ENCODE peak calls at places on chromosomes 16 and 17, in seven cellular contexts. Q, I, Y, V, H, D and U are unnamed samples.

GRCh38 chr16:2692948-2693651 is 10.8 kb downstream of the KCTD5 start:
- DNase-seq in V (no peak), Y (no peak), D (no peak), H (no peak), Q (no peak), I (peak; percentile 76), U (no peak)

GRCh38 chr16:69199382-69199781 is 12.4 kb downstream of the SNTB2 start:
- DNase-seq in D (no peak), H (peak; percentile 95), I (peak; percentile 68), V (peak; percentile 88), Y (peak; percentile 83), Q (no peak), U (no peak)

GRCh38 chr17:19238167-19238505 is 970 bp downstream of the EPN2 start:
- DNase-seq in Q (peak; percentile 77), H (no peak), Y (peak; percentile 79), V (no peak), D (no peak), I (no peak), U (peak; percentile 54)

GRCh38 chr16:2250652-2251280 is 621 bp downstream of the ECI1 start:
- DNase-seq in D (peak; percentile 34), Q (no peak), H (peak; percentile 42), I (no peak), V (peak; percentile 10), Y (peak; percentile 72), U (no peak)

GRCh38 chr17:78890111-78890897 is 12.7 kb downstream of the CEP295NL start:
- DNase-seq in D (peak; percentile 19), H (no peak), V (no peak), I (no peak), Y (peak; percentile 80), Q (no peak), U (no peak)

GRCh38 chr17:73973881-73974409 is 229.5 kb upstream of the RPL38 start:
- DNase-seq in I (no peak), Y (no peak), V (peak; percentile 42), H (no peak), Q (no peak), D (no peak), U (no peak)

GRCh38 chr16:87728026-87728425 is 37.8 kb downstream of the KLHDC4 start:
- DNase-seq in H (no peak), Y (no peak), Q (no peak), I (peak; percentile 11), D (no peak), V (peak; percentile 34), U (no peak)

GRCh38 chr16:27363797-27364196 is 38.2 kb upstream of the IL21R start:
- DNase-seq in H (peak; percentile 52), D (no peak), Q (peak; percentile 80), Y (peak; percentile 76), I (no peak), V (no peak), U (peak; percentile 59)

GRCh38 chr17:7380855-7381683 is at the start of gene TNK1:
- DNase-seq in Q (peak; percentile 88), I (no peak), H (peak; percentile 59), Y (peak; percentile 86), V (no peak), D (no peak), U (peak; percentile 84)

GRCh38 chr16:85316321-85316919 is 204.1 kb upstream of the CIBAR2 start:
- DNase-seq in V (peak; percentile 68), I (peak; percentile 58), H (no peak), Q (peak; percentile 91), D (no peak), Y (no peak), U (no peak)

GRCh38 chr17:796609-797008 is 14.5 kb downstream of the MRM3 start:
- DNase-seq in H (no peak), Q (no peak), I (no peak), Y (no peak), D (no peak), V (no peak), U (no peak)

GRCh38 chr17:2412561-2413021 is 11.7 kb upstream of the MNT start:
- DNase-seq in Q (no peak), V (peak; percentile 35), I (peak; percentile 44), Y (peak; percentile 60), H (no peak), D (no peak), U (no peak)

GRCh38 chr17:44137891-44138709 is 3.6 kb upstream of the HROB start:
- DNase-seq in Q (peak; percentile 75), D (peak; percentile 49), Y (peak; percentile 94), I (peak; percentile 98), V (peak; percentile 99), H (peak; percentile 87), U (peak; percentile 72)

GRCh38 chr17:14301279-14301760 is 439 bp downstream of the HS3ST3B1 start:
- DNase-seq in D (peak; percentile 24), I (no peak), V (no peak), H (no peak), Y (no peak), Q (no peak), U (no peak)

GRCh38 chr16:84362410-84362809 is 5.9 kb upstream of the ATP2C2 start:
- DNase-seq in V (no peak), Q (no peak), D (no peak), I (no peak), Y (no peak), H (peak; percentile 61), U (no peak)

GRCh38 chr17:2087597-2088211 is 32.8 kb downstream of the HIC1 start:
- DNase-seq in I (no peak), Y (peak; percentile 68), Q (no peak), H (peak; percentile 12), D (peak; percentile 19), V (peak; percentile 44), U (no peak)

GRCh38 chr16:30747331-30747730 is 894 bp upstream of the PHKG2 start:
- DNase-seq in I (no peak), H (peak; percentile 69), V (peak; percentile 18), D (no peak), Q (no peak), Y (no peak), U (no peak)

GRCh38 chr17:63106050-63106449 is 140.0 kb downstream of the TANC2 start:
- DNase-seq in Q (no peak), Y (no peak), D (no peak), V (no peak), I (no peak), H (no peak), U (no peak)

GRCh38 chr17:77303620-77304019 is 162.9 kb downstream of the SEC14L1 start:
- DNase-seq in H (no peak), D (no peak), Y (no peak), I (peak; percentile 39), V (peak; percentile 16), Q (no peak), U (no peak)

GRCh38 chr17:31798205-31798724 is 60.8 kb downstream of the COPRS start:
- DNase-seq in I (no peak), Q (no peak), V (no peak), Y (no peak), D (no peak), H (no peak), U (no peak)
- H3K4me1 ChIP-seq in I (no peaks in the 10 kb centered on the region), Q (no peaks in the 10 kb centered on the region), V (peaks cover 5% of the 10 kb centered on the region), Y (peaks cover 6% of the 10 kb centered on the region), D (no peaks in the 10 kb centered on the region), H (no peaks in the 10 kb centered on the region), U (no peaks in the 10 kb centered on the region)

GRCh38 chr16:89722392-89723278 is 1.3 kb downstream of the ZNF276 start:
- DNase-seq in D (peak; percentile 68), V (peak; percentile 63), I (peak; percentile 40), Q (no peak), Y (peak; percentile 77), H (peak; percentile 75), U (peak; percentile 66)
- H3K36me3 ChIP-seq in D (peaks cover 30% of the 10 kb centered on the region), V (peaks cover 5% of the 10 kb centered on the region), I (peaks cover 17% of the 10 kb centered on the region), Q (no peaks in the 10 kb centered on the region), Y (peaks cover 16% of the 10 kb centered on the region), H (no peaks in the 10 kb centered on the region), U (no peaks in the 10 kb centered on the region)

GRCh38 chr17:27462714-27463113 is 6.5 kb downstream of the KSR1 start:
- DNase-seq in D (no peak), V (no peak), H (no peak), I (no peak), Q (no peak), Y (no peak), U (no peak)

GRCh38 chr17:27460196-27460725 is 4.0 kb downstream of the KSR1 start:
- DNase-seq in I (no peak), Y (no peak), V (no peak), D (no peak), H (no peak), Q (no peak), U (no peak)

GRCh38 chr17:27461192-27461859 is 5.1 kb downstream of the KSR1 start:
- DNase-seq in I (no peak), H (no peak), D (no peak), Q (no peak), Y (no peak), V (no peak), U (no peak)

GRCh38 chr17:27463235-27463677 is 7.0 kb downstream of the KSR1 start:
- DNase-seq in Q (no peak), I (no peak), Y (no peak), H (no peak), V (no peak), D (no peak), U (no peak)

DNA sequence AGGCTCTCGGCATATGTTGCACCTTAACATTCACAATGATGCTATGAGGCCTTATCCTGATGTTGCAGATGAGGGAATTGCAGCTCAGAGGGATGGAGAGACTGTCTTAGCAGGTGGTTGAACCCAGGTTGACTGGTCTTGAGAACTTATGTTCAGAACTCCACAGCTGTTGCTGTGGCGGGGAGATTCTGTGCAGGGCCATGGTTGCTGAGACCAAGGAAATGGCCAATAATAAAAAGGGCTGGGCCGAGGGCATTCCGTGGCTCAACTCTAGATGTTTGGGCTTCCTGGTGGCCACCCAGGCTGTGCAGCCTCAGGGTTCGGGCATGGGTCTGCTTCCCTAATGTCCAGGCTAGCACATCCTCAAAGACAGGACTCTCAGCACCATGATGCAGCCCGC is 5.9 kb downstream of the KSR1 start:
- DNase-seq in D (no peak), V (no peak), H (no peak), Q (no peak), I (no peak), Y (no peak), U (no peak)
- H3K4me1 ChIP-seq in D (peaks cover 16% of the 10 kb centered on the region), V (peaks cover 16% of the 10 kb centered on the region), H (peaks cover 30% of the 10 kb centered on the region), Q (peaks cover 11% of the 10 kb centered on the region), I (peaks cover 3% of the 10 kb centered on the region), Y (peaks cover 15% of the 10 kb centered on the region), U (no peaks in the 10 kb centered on the region)

DNA sequence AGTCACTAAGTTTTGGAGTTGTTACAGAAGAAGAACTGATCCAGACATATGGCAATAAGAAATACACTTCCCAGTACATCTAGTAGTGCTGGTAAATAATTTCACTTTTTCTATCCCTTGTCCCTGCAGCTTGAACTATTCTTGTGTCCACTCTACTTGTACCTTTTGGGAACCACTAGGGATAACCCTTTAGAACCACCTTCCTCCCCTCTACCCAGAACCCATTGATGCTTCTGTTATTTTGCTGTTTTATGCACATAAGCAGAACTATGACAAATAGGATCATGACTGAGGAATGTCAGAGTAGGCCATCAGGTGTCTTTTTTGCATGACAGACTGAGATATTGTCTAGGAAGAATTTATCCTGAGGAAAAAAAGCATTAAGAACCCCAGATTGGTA is 125.1 kb downstream of the BRIP1 start:
- DNase-seq in I (no peak), Q (no peak), H (no peak), Y (no peak), D (no peak), V (no peak), U (no peak)
- H3K36me3 ChIP-seq in I (peaks cover 1% of the 10 kb centered on the region), Q (no peaks in the 10 kb centered on the region), H (peaks cover 11% of the 10 kb centered on the region), Y (no peaks in the 10 kb centered on the region), D (no peaks in the 10 kb centered on the region), V (no peaks in the 10 kb centered on the region), U (no peaks in the 10 kb centered on the region)